ENCODE peak calls at places on chromosomes 5 and 9, in seven cellular contexts. K is right cardiac atrium, U is EL, J is NAMALWA, G is coronary artery, W is globus pallidus, Z is skeletal muscle cell. E is an unnamed sample.

GRCh38 chr5:170743876-170744212 is 39.7 kb upstream of the GABRP start:
- DNase-seq in G (no peak), Z (no peak), W (no peak), U (no peak), J (no peak), K (no peak), E (no peak)

GRCh38 chr5:72921886-72922285 is 34.0 kb upstream of the FCHO2 start:
- DNase-seq in G (no peak), K (no peak), Z (no peak), J (no peak), W (no peak), U (no peak), E (no peak)

GRCh38 chr9:93890436-93890935 is 64.7 kb downstream of the BARX1 start:
- DNase-seq in K (no peak), W (no peak), G (no peak), U (no peak), J (no peak), Z (no peak), E (no peak)

GRCh38 chr5:84729326-84729725 is 344.6 kb upstream of the EDIL3 start:
- DNase-seq in J (no peak), G (no peak), Z (no peak), K (no peak), U (no peak), W (peak), E (no peak)

GRCh38 chr5:139655727-139656271 is 7.7 kb downstream of the CXXC5 start:
- DNase-seq in G (peak), J (no peak), K (peak), W (peak), U (peak), Z (no peak), E (peak)

GRCh38 chr9:134965421-134965820 is 47.7 kb upstream of the FCN1 start:
- DNase-seq in W (no peak), G (no peak), Z (no peak), U (no peak), J (no peak), K (no peak), E (no peak)

GRCh38 chr5:36878421-36879088 is 2.0 kb downstream of the NIPBL start:
- DNase-seq in K (no peak), J (no peak), Z (no peak), U (peak), G (no peak), W (no peak), E (no peak)

GRCh38 chr5:35924122-35924949 is 14.1 kb downstream of the CAPSL start:
- DNase-seq in W (no peak), G (no peak), J (no peak), Z (peak), U (peak), K (no peak), E (no peak)

E was measured in Right ventricle myocardium inferior.